ENCODE peak calls at places on chromosomes 7 and 10, in eight cellular contexts. M is aorta; O is tibial artery; C is hepatocyte; Y is esophagus squamous epithelium; R is transverse colon; U is CD8-positive, alpha-beta T cell; B is pancreas. N is an unnamed sample.

GRCh38 chr10:62153191-62153590 is 115.5 kb downstream of the RTKN2 start:
- DNase-seq in M (no peak), O (no peak), C (no peak), Y (no peak), R (no peak), U (no peak), B (no peak), N (no peak)

GRCh38 chr7:12389089-12389700 is 14.5 kb downstream of the VWDE start:
- DNase-seq in M (no peak), O (no peak), C (peak; percentile 79), Y (no peak), R (peak; percentile 26), U (peak; percentile 27), B (no peak), N (no peak)

GRCh38 chr10:130424418-130424817 is 288.2 kb downstream of the GLRX3 start:
- DNase-seq in M (no peak), O (no peak), C (no peak), Y (no peak), R (no peak), U (no peak), B (no peak), N (no peak)

GRCh38 chr7:128713794-128714193 is 25.4 kb upstream of the CALU start:
- DNase-seq in M (no peak), O (no peak), C (no peak), Y (no peak), R (no peak), U (no peak), B (no peak), N (no peak)

GRCh38 chr10:99431190-99431549 is 746 bp upstream of the GOT1 start:
- DNase-seq in M (peak; percentile 88), O (peak; percentile 85), C (peak; percentile 61), Y (no peak), R (peak; percentile 85), U (peak; percentile 21), B (peak; percentile 70), N (no peak)

GRCh38 chr7:132133501-132133900 is 442.8 kb downstream of the PLXNA4 start:
- DNase-seq in M (no peak), O (no peak), C (no peak), Y (no peak), R (no peak), U (no peak), B (no peak), N (no peak)

GRCh38 chr10:92699518-92700272 is 9.9 kb downstream of the HHEX start:
- DNase-seq in M (peak; percentile 62), O (no peak), C (peak; percentile 37), Y (no peak), R (peak; percentile 30), U (peak; percentile 33), B (no peak), N (no peak)

GRCh38 chr7:80748302-80749042 is 110.0 kb downstream of the CD36 start:
- DNase-seq in M (no peak), O (no peak), C (no peak), Y (no peak), R (no peak), U (no peak), B (no peak), N (no peak)

GRCh38 chr10:92177546-92177945 is 113.3 kb downstream of the CPEB3 start:
- DNase-seq in M (no peak), O (no peak), C (no peak), Y (no peak), R (no peak), U (no peak), B (no peak), N (no peak)

GRCh38 chr10:90462761-90463160 is 395.1 kb downstream of the HTR7 start:
- DNase-seq in M (no peak), O (no peak), C (no peak), Y (no peak), R (no peak), U (no peak), B (no peak), N (no peak)

GRCh38 chr10:65358565-65358964 is 1567.3 kb upstream of the LRRTM3 start:
- DNase-seq in M (no peak), O (no peak), C (peak; percentile 58), Y (no peak), R (no peak), U (no peak), B (no peak), N (no peak)

DNA sequence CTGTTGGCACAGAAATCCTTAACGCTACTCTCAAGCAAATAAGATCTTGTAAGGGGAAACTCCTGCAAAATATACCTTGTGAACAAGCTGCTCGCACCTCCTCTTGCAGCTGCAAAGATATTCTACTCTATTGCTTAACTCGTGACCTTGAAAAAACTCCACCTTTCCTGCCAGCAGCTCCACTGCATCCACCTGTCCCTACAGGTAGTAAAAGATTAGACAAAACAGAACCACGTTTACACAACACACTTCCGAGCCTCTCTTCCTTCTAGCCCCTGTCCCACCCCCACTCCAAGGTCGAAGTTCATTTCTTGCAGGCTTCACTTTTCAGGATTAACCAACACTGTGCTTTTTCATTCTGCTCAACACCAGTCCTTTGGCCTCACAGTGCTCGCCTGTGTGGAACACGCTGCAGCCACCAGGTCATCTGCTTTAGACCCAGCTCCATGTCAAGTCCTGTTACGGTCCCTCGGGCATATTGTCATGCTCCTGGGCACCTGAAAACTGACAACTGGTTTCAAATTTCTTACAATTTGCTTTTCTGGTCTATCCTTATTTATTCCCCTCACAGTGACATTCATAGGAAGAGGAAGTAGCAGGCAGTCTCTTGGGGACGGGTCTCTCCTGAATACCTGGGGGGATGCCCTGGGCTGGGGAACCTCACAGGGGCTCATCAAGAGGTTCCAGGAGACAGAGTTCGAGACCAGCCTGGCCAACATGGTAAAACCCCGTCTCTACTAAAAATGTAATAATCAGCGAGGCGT is 165.8 kb upstream of the KLF14 start:
- DNase-seq in M (no peak), O (no peak), C (peak; percentile 87), Y (no peak), R (peak; percentile 83), U (no peak), B (no peak), N (no peak)
- H3K4me1 ChIP-seq in M (no peaks in the 10 kb centered on the region), O (peaks cover 79% of the 10 kb centered on the region), C (peaks cover 34% of the 10 kb centered on the region), Y (peaks cover 100% of the 10 kb centered on the region), R (peaks cover 55% of the 10 kb centered on the region), U (peaks cover 31% of the 10 kb centered on the region), B (peaks cover 27% of the 10 kb centered on the region), N (peaks cover 93% of the 10 kb centered on the region)

DNA sequence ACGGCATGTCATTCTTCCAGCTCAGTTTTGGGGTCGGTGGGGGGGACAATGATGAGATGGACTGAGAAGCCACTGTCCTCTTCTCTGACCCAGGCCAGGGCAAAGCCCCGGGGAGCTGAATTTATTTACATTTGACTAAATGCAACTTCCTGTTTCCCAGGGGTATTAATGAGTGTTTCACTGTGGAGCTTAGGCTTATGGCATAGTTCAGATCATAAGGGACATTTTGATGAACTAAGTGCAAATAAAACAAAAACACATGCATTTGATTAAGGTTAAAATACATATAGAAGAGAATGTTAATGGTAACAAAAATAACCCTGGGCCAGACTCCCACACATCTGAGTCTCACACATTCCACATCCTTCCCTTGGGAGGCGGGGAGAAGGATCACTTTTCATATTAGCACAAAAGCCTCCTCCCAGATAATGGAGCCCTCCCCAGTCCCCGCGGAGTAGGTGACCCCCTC is 320.6 kb downstream of the FRMD4A start:
- DNase-seq in M (no peak), O (no peak), C (no peak), Y (no peak), R (no peak), U (no peak), B (no peak), N (no peak)
- H3K4me3 ChIP-seq in M (peak overlapping the region; percentile 2), O (peak overlapping the region; percentile 38), C (no peak overlapping the region), Y (no peak overlapping the region), R (no peak overlapping the region), U (peak overlapping the region; percentile 42), B (no peak overlapping the region), N (no peak overlapping the region)

DNA sequence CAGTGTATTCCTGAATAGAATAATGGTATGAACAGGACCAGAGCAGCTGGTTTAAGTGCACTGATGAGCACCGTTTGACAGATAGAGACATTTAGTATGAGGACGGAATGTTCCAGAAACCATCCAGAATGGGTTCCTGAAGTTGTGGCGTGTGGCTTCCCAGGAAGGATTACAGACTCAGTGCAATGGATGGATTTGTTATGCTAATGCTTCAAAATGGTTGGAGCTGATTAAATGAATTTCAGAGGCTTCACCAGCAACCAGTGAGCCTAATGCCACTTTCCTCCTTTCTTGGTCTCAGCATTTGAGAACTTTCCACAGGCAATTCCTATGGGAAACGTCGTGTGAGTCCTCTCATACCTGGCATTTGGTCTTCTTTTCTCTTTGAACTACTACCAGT is 9.9 kb downstream of the GATA3 start:
- DNase-seq in M (no peak), O (no peak), C (no peak), Y (no peak), R (no peak), U (no peak), B (no peak), N (no peak)
- H3K4me1 ChIP-seq in M (no peaks in the 10 kb centered on the region), O (peaks cover under 1% of the 10 kb centered on the region), C (peaks cover 11% of the 10 kb centered on the region), Y (peaks cover 10% of the 10 kb centered on the region), R (no peaks in the 10 kb centered on the region), U (peaks cover 46% of the 10 kb centered on the region), B (no peaks in the 10 kb centered on the region), N (peaks cover 8% of the 10 kb centered on the region)

GRCh38 chr10:88196298-88196697 is 332.9 kb downstream of the PTEN start:
- DNase-seq in M (no peak), O (no peak), C (peak; percentile 27), Y (no peak), R (no peak), U (no peak), B (no peak), N (no peak)

GRCh38 chr10:88195841-88196240 is 332.4 kb downstream of the PTEN start:
- DNase-seq in M (no peak), O (no peak), C (no peak), Y (no peak), R (no peak), U (no peak), B (no peak), N (no peak)

GRCh38 chr10:88193018-88193417 is 329.6 kb downstream of the PTEN start:
- DNase-seq in M (no peak), O (no peak), C (no peak), Y (no peak), R (no peak), U (no peak), B (no peak), N (no peak)

GRCh38 chr10:88194961-88195367 is 331.5 kb downstream of the PTEN start:
- DNase-seq in M (no peak), O (no peak), C (no peak), Y (no peak), R (no peak), U (no peak), B (no peak), N (no peak)

GRCh38 chr10:88194041-88194887 is 330.8 kb downstream of the PTEN start:
- DNase-seq in M (no peak), O (no peak), C (no peak), Y (no peak), R (no peak), U (peak; percentile 74), B (no peak), N (no peak)
- H3K4me3 ChIP-seq in M (no peak overlapping the region), O (no peak overlapping the region), C (no peak overlapping the region), Y (no peak overlapping the region), R (no peak overlapping the region), U (no peak overlapping the region), B (no peak overlapping the region), N (no peak overlapping the region)

DNA sequence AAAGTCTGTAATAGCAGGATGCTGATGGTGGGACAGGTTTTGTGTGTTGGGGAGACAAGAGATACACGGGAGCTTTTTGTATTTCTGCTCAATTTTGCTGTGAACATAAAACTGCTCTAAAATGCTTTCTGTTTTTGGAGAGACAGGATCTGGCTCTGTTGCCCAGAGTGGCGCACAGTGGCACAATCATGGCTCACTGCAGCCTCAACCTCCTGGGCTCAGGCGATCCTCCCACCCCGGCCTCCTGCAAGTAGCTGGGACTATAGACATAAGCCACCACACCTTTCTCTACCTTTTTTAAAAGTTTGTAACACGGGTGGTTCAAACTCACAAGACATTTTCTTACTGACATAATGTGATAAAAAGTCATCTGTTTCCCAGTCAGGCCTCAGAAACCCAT is 14.3 kb downstream of the CREB3L2 start:
- DNase-seq in M (no peak), O (no peak), C (no peak), Y (no peak), R (no peak), U (no peak), B (no peak), N (no peak)
- H3K4me1 ChIP-seq in M (peaks cover 19% of the 10 kb centered on the region), O (peaks cover 92% of the 10 kb centered on the region), C (peaks cover 90% of the 10 kb centered on the region), Y (peaks cover 90% of the 10 kb centered on the region), R (peaks cover 33% of the 10 kb centered on the region), U (no peaks in the 10 kb centered on the region), B (peaks cover 26% of the 10 kb centered on the region), N (peaks cover 32% of the 10 kb centered on the region)

N was measured in RWPE2.